ENCODE peak calls at places on chromosomes 16 and 17, in ten cellular contexts. U is iPS DF 6.9; P is Daoy; A is sciatic nerve; R is stimulated activated CD8-positive, alpha-beta memory T cell treated with anti-CD3 and anti-CD28 coated beads, Interleukin-15, amount 100 ng/mL, for 24 hours; N is CD4-positive, alpha-beta T cell; Y is NCI-H524; M is GM13976; F is LHCN-M2; S is left ventricle myocardium superior. L is an unnamed sample.

GRCh38 chr17:19705771-19706770 is 10.3 kb downstream of the SLC47A2 start:
- DNase-seq in R (no peak), Y (peak), M (peak), S (no peak), A (no peak), N (no peak), F (no peak), P (no peak), U (no peak), L (no peak)

GRCh38 chr16:508884-509736 is 18.4 kb upstream of the CAPN15 start:
- DNase-seq in M (no peak), S (no peak), P (no peak), U (no peak), F (peak), A (no peak), R (no peak), N (no peak), Y (peak), L (no peak)

GRCh38 chr17:81911969-81912368 is 770 bp upstream of the PCYT2 start:
- DNase-seq in U (no peak), S (no peak), M (no peak), N (no peak), P (no peak), F (no peak), R (no peak), Y (no peak), A (no peak), L (no peak)

GRCh38 chr17:5049314-5049819 is 14.1 kb upstream of the SLC52A1 start:
- DNase-seq in S (no peak), N (peak), P (no peak), Y (no peak), U (no peak), R (no peak), A (no peak), M (no peak), F (no peak), L (no peak)

GRCh38 chr16:28572659-28573510 is 19.2 kb downstream of the SGF29 start:
- DNase-seq in S (peak), N (no peak), U (no peak), A (no peak), R (no peak), F (no peak), Y (no peak), P (no peak), M (no peak), L (no peak)

GRCh38 chr17:72566671-72567484 is 446.1 kb downstream of the SOX9 start:
- DNase-seq in N (no peak), P (no peak), F (no peak), A (no peak), S (no peak), R (no peak), Y (no peak), M (no peak), U (no peak), L (no peak)

GRCh38 chr17:58006563-58006923 is 503 bp downstream of the SRSF1 start:
- DNase-seq in P (peak), U (no peak), M (peak), Y (peak), N (peak), F (peak), S (peak), A (peak), R (peak), L (peak)

GRCh38 chr16:27377666-27378485 is 24.1 kb upstream of the IL21R start:
- DNase-seq in M (peak), N (peak), S (no peak), P (no peak), Y (peak), U (no peak), R (no peak), A (no peak), F (no peak), L (no peak)

GRCh38 chr16:89658221-89658879 is 714 bp downstream of the SPATA33 start:
- DNase-seq in A (no peak), P (peak), S (no peak), M (no peak), F (no peak), R (no peak), N (no peak), Y (no peak), U (no peak), L (no peak)

GRCh38 chr16:49961087-49961486 is 63.9 kb upstream of the CNEP1R1 start:
- DNase-seq in A (no peak), S (no peak), M (no peak), Y (no peak), U (no peak), N (no peak), P (peak), F (no peak), R (no peak), L (no peak)

GRCh38 chr16:88297178-88297720 is 85.5 kb upstream of the ZNF469 start:
- DNase-seq in R (no peak), A (no peak), N (no peak), M (no peak), Y (no peak), S (peak), F (no peak), P (no peak), U (no peak), L (no peak)

GRCh38 chr17:64278614-64279013 is 15.6 kb upstream of the TEX2 start:
- DNase-seq in N (no peak), S (no peak), R (no peak), A (no peak), M (no peak), Y (no peak), F (peak), P (peak), U (no peak), L (no peak)

GRCh38 chr17:76438906-76439305 is 14.0 kb downstream of the UBE2O start:
- DNase-seq in F (no peak), P (no peak), N (no peak), S (no peak), M (no peak), R (no peak), Y (no peak), A (no peak), U (no peak), L (no peak)

GRCh38 chr17:42667088-42667951 is 8.2 kb downstream of the TUBG2 start:
- DNase-seq in R (no peak), S (no peak), N (no peak), U (no peak), Y (no peak), P (peak), A (no peak), F (peak), M (no peak), L (no peak)

GRCh38 chr16:8804313-8804712 is 6.7 kb downstream of the PMM2 start:
- DNase-seq in F (no peak), S (no peak), P (no peak), Y (no peak), M (no peak), A (no peak), R (no peak), U (no peak), N (no peak), L (no peak)

GRCh38 chr17:72724375-72724774 is 368.1 kb downstream of the SLC39A11 start:
- DNase-seq in Y (no peak), A (no peak), U (no peak), P (peak), M (no peak), N (no peak), F (no peak), S (no peak), R (no peak), L (no peak)

GRCh38 chr16:27976990-27977389 is 86.5 kb downstream of the GSG1L start:
- DNase-seq in M (no peak), R (no peak), F (no peak), P (no peak), N (no peak), U (no peak), Y (no peak), S (no peak), A (peak), L (no peak)

GRCh38 chr17:67055811-67056745 is 11.7 kb downstream of the CACNG1 start:
- DNase-seq in M (no peak), Y (no peak), U (no peak), R (no peak), A (no peak), S (no peak), P (no peak), N (no peak), F (no peak), L (no peak)

GRCh38 chr17:54944796-54945195 is 23.7 kb downstream of the COX11 start:
- DNase-seq in N (no peak), S (no peak), M (no peak), P (peak), A (no peak), U (no peak), F (peak), R (no peak), Y (no peak), L (no peak)